ENCODE peak calls at places on chromosomes 6 and 20, in nine cellular contexts. M is astrocyte of the hippocampus, O is NT2/D1, Z is heart right ventricle, F is GM04504, C is left lung, H is NCI-H1417, N is kidney glomerular epithelial cell, E is endothelial cell. P is an unnamed sample.

GRCh38 chr20:6108330-6108729 is 14.5 kb downstream of the FERMT1 start:
- DNase-seq in E (no peak), F (no peak), N (no peak), Z (no peak), O (no peak), C (no peak), M (no peak), H (no peak), P (no peak)

GRCh38 chr20:57071283-57071701 is 195.1 kb downstream of the BMP7 start:
- DNase-seq in O (no peak), F (no peak), N (no peak), E (no peak), H (peak), C (no peak), Z (no peak), M (no peak), P (no peak)

GRCh38 chr6:74931567-74931966 is 274.3 kb downstream of the COL12A1 start:
- DNase-seq in N (peak), Z (no peak), C (no peak), F (peak), E (no peak), O (no peak), M (peak), H (no peak), P (no peak)

GRCh38 chr6:114344971-114345274 is 2.1 kb upstream of the HS3ST5 start:
- DNase-seq in O (no peak), Z (no peak), C (no peak), F (no peak), E (no peak), M (no peak), N (no peak), H (no peak), P (no peak)

GRCh38 chr6:170130771-170131241 is 160.1 kb downstream of the DLL1 start:
- DNase-seq in O (no peak), M (no peak), E (no peak), N (no peak), F (no peak), Z (no peak), H (no peak), C (no peak), P (no peak)

GRCh38 chr6:56570434-56571359 is 72.0 kb downstream of the DST start:
- DNase-seq in M (peak), Z (no peak), C (no peak), H (peak), O (no peak), F (no peak), E (no peak), N (peak), P (no peak)

GRCh38 chr6:99471638-99472037 is 43.6 kb downstream of the USP45 start:
- DNase-seq in M (no peak), C (no peak), H (peak), O (no peak), N (no peak), E (no peak), F (no peak), Z (no peak), P (no peak)

GRCh38 chr6:121686611-121687023 is 251.2 kb downstream of the GJA1 start:
- DNase-seq in O (no peak), Z (no peak), H (no peak), M (no peak), C (no peak), F (no peak), E (no peak), N (no peak), P (no peak)

GRCh38 chr6:43516367-43516696 is 394 bp downstream of the YIPF3 start:
- DNase-seq in C (no peak), H (no peak), Z (no peak), F (no peak), M (no peak), O (no peak), N (no peak), E (no peak), P (no peak)

GRCh38 chr6:165653196-165653595 is 9.8 kb downstream of the PDE10A start:
- DNase-seq in C (no peak), H (no peak), F (no peak), N (peak), O (no peak), M (peak), Z (no peak), E (no peak), P (no peak)

GRCh38 chr6:136351518-136352106 is 62.0 kb upstream of the BCLAF1 start:
- DNase-seq in Z (no peak), H (peak), E (no peak), C (no peak), N (no peak), O (no peak), F (no peak), M (no peak), P (no peak)

GRCh38 chr6:136226027-136226673 is 24.0 kb downstream of the MTFR2 start:
- DNase-seq in C (peak), O (no peak), Z (peak), M (peak), F (no peak), E (peak), N (peak), H (peak), P (peak)

GRCh38 chr6:168162366-168162765 is 83.4 kb upstream of the FRMD1 start:
- DNase-seq in C (no peak), O (no peak), N (no peak), F (no peak), H (peak), E (no peak), M (no peak), Z (no peak), P (no peak)

GRCh38 chr6:121435444-121436069 is at the start of gene GJA1:
- DNase-seq in H (no peak), O (peak), F (peak), N (peak), M (peak), C (peak), E (peak), Z (peak), P (peak)

GRCh38 chr20:45489083-45489531 is 19.6 kb downstream of the WFDC2 start:
- DNase-seq in M (peak), F (no peak), C (no peak), E (no peak), N (peak), H (no peak), O (no peak), Z (no peak), P (no peak)

GRCh38 chr6:106922626-106923025 is 51.9 kb downstream of the CD24 start:
- DNase-seq in F (no peak), O (no peak), M (no peak), E (no peak), Z (no peak), N (no peak), C (no peak), H (no peak), P (no peak)

GRCh38 chr6:13044390-13044789 is 283.9 kb downstream of the TBC1D7 start:
- DNase-seq in C (no peak), Z (no peak), H (no peak), N (peak), O (peak), M (peak), E (no peak), F (no peak), P (no peak)

GRCh38 chr6:33808781-33809180 is 5.0 kb upstream of the MLN start:
- DNase-seq in M (no peak), Z (no peak), E (no peak), N (no peak), H (peak), O (no peak), C (no peak), F (no peak), P (no peak)

GRCh38 chr20:36002855-36003254 is 34.5 kb downstream of the CNBD2 start:
- DNase-seq in C (no peak), N (no peak), M (no peak), H (no peak), O (no peak), F (no peak), Z (no peak), E (no peak), P (no peak)

GRCh38 chr20:49980140-49981008 is 2.4 kb upstream of the SNAI1 start:
- DNase-seq in N (no peak), E (no peak), H (no peak), O (no peak), C (no peak), F (no peak), M (no peak), Z (no peak), P (no peak)

GRCh38 chr20:20237093-20237959 is 130.6 kb upstream of the INSM1 start:
- DNase-seq in O (peak), N (peak), E (peak), M (peak), Z (peak), F (peak), C (no peak), H (peak), P (no peak)

GRCh38 chr20:6611911-6612614 is 155.4 kb upstream of the BMP2 start:
- DNase-seq in E (no peak), M (no peak), H (no peak), F (no peak), Z (no peak), O (no peak), C (no peak), N (no peak), P (no peak)

GRCh38 chr6:168332020-168332419 is 12.4 kb upstream of the DACT2 start:
- DNase-seq in O (no peak), Z (no peak), E (no peak), C (no peak), N (no peak), H (peak), M (no peak), F (no peak), P (no peak)

GRCh38 chr20:45957021-45957941 is 14.7 kb downstream of the ZNF335 start:
- DNase-seq in N (no peak), M (no peak), E (no peak), H (no peak), Z (no peak), O (no peak), C (no peak), F (no peak), P (no peak)